ENCODE peak calls at places on chromosome 7, in six cellular contexts. One of them, this sample, is unnamed.

GRCh38 chr7:39845011-39845410 is 105.0 kb upstream of the CDK13 start:
- DNase-seq in GM10248: no peak
- DNase-seq in fibroblast of the aortic adventitia: peak
- DNase-seq in T-helper 9 cell: no peak
- DNase-seq in HAP-1: no peak
- DNase-seq in stimulated activated CD4-positive, alpha-beta T cell treated with anti-CD3 and anti-CD28 coated beads, Interleukin-15, amount 100 ng/mL, for 24 hours: no peak
- DNase-seq in this sample: no peak

GRCh38 chr7:152402384-152403250 is 33.2 kb downstream of the KMT2C start:
- DNase-seq in GM10248: no peak
- DNase-seq in fibroblast of the aortic adventitia: peak
- DNase-seq in T-helper 9 cell: no peak
- DNase-seq in HAP-1: no peak
- DNase-seq in stimulated activated CD4-positive, alpha-beta T cell treated with anti-CD3 and anti-CD28 coated beads, Interleukin-15, amount 100 ng/mL, for 24 hours: no peak
- DNase-seq in this sample: no peak

GRCh38 chr7:7795736-7796135 is 77.3 kb upstream of the RPA3 start:
- DNase-seq in GM10248: no peak
- DNase-seq in fibroblast of the aortic adventitia: peak
- DNase-seq in T-helper 9 cell: no peak
- DNase-seq in HAP-1: no peak
- DNase-seq in stimulated activated CD4-positive, alpha-beta T cell treated with anti-CD3 and anti-CD28 coated beads, Interleukin-15, amount 100 ng/mL, for 24 hours: no peak
- DNase-seq in this sample: peak

GRCh38 chr7:74039337-74039736 is 11.4 kb downstream of the ELN start:
- DNase-seq in GM10248: no peak
- DNase-seq in fibroblast of the aortic adventitia: no peak
- DNase-seq in T-helper 9 cell: no peak
- DNase-seq in HAP-1: no peak
- DNase-seq in stimulated activated CD4-positive, alpha-beta T cell treated with anti-CD3 and anti-CD28 coated beads, Interleukin-15, amount 100 ng/mL, for 24 hours: no peak
- DNase-seq in this sample: no peak

GRCh38 chr7:107961399-107961798 is 41.6 kb downstream of the LAMB1 start:
- DNase-seq in GM10248: no peak
- DNase-seq in fibroblast of the aortic adventitia: no peak
- DNase-seq in T-helper 9 cell: no peak
- DNase-seq in HAP-1: no peak
- DNase-seq in stimulated activated CD4-positive, alpha-beta T cell treated with anti-CD3 and anti-CD28 coated beads, Interleukin-15, amount 100 ng/mL, for 24 hours: no peak
- DNase-seq in this sample: no peak

GRCh38 chr7:157916946-157917670 is 580.3 kb downstream of the DNAJB6 start:
- DNase-seq in GM10248: no peak
- DNase-seq in fibroblast of the aortic adventitia: no peak
- DNase-seq in T-helper 9 cell: no peak
- DNase-seq in HAP-1: no peak
- DNase-seq in stimulated activated CD4-positive, alpha-beta T cell treated with anti-CD3 and anti-CD28 coated beads, Interleukin-15, amount 100 ng/mL, for 24 hours: no peak
- DNase-seq in this sample: no peak

GRCh38 chr7:12949060-12950045 is 261.9 kb downstream of the ARL4A start:
- DNase-seq in GM10248: no peak
- DNase-seq in fibroblast of the aortic adventitia: no peak
- DNase-seq in T-helper 9 cell: no peak
- DNase-seq in HAP-1: no peak
- DNase-seq in stimulated activated CD4-positive, alpha-beta T cell treated with anti-CD3 and anti-CD28 coated beads, Interleukin-15, amount 100 ng/mL, for 24 hours: no peak
- DNase-seq in this sample: no peak

GRCh38 chr7:46414946-46415345 is 493.9 kb upstream of the IGFBP3 start:
- DNase-seq in GM10248: no peak
- DNase-seq in fibroblast of the aortic adventitia: peak
- DNase-seq in T-helper 9 cell: no peak
- DNase-seq in HAP-1: no peak
- DNase-seq in stimulated activated CD4-positive, alpha-beta T cell treated with anti-CD3 and anti-CD28 coated beads, Interleukin-15, amount 100 ng/mL, for 24 hours: no peak
- DNase-seq in this sample: no peak

GRCh38 chr7:405489-406211 is 114.0 kb downstream of the PDGFA start:
- DNase-seq in GM10248: no peak
- DNase-seq in fibroblast of the aortic adventitia: no peak
- DNase-seq in T-helper 9 cell: no peak
- DNase-seq in HAP-1: peak
- DNase-seq in stimulated activated CD4-positive, alpha-beta T cell treated with anti-CD3 and anti-CD28 coated beads, Interleukin-15, amount 100 ng/mL, for 24 hours: no peak
- DNase-seq in this sample: peak

GRCh38 chr7:36119005-36119711 is 33.9 kb upstream of the EEPD1 start:
- DNase-seq in GM10248: no peak
- DNase-seq in fibroblast of the aortic adventitia: peak
- DNase-seq in T-helper 9 cell: no peak
- DNase-seq in HAP-1: peak
- DNase-seq in stimulated activated CD4-positive, alpha-beta T cell treated with anti-CD3 and anti-CD28 coated beads, Interleukin-15, amount 100 ng/mL, for 24 hours: no peak
- DNase-seq in this sample: no peak

GRCh38 chr7:92461027-92462003 is 14.0 kb downstream of the GATAD1 start:
- DNase-seq in GM10248: peak
- DNase-seq in fibroblast of the aortic adventitia: peak
- DNase-seq in T-helper 9 cell: no peak
- DNase-seq in HAP-1: peak
- DNase-seq in stimulated activated CD4-positive, alpha-beta T cell treated with anti-CD3 and anti-CD28 coated beads, Interleukin-15, amount 100 ng/mL, for 24 hours: peak
- DNase-seq in this sample: peak

GRCh38 chr7:65250697-65251395 is 122.8 kb upstream of the ZNF92 start:
- DNase-seq in GM10248: no peak
- DNase-seq in fibroblast of the aortic adventitia: no peak
- DNase-seq in T-helper 9 cell: no peak
- DNase-seq in HAP-1: no peak
- DNase-seq in stimulated activated CD4-positive, alpha-beta T cell treated with anti-CD3 and anti-CD28 coated beads, Interleukin-15, amount 100 ng/mL, for 24 hours: no peak
- DNase-seq in this sample: peak

GRCh38 chr7:2313450-2314208 is 612 bp downstream of the SNX8 start:
- DNase-seq in GM10248: no peak
- DNase-seq in fibroblast of the aortic adventitia: peak
- DNase-seq in T-helper 9 cell: no peak
- DNase-seq in HAP-1: peak
- DNase-seq in stimulated activated CD4-positive, alpha-beta T cell treated with anti-CD3 and anti-CD28 coated beads, Interleukin-15, amount 100 ng/mL, for 24 hours: no peak
- DNase-seq in this sample: no peak